ENCODE peak calls at places on chromosomes 5 and 9, in four cellular contexts. X, M, O and K are unnamed samples.

GRCh38 chr5:117812866-117813265 is 1175.5 kb downstream of the DTWD2 start:
- DNase-seq in X (no peak), M (no peak), O (no peak), K (no peak)

GRCh38 chr5:78554595-78554994 is 94.0 kb downstream of the LHFPL2 start:
- DNase-seq in X (no peak), M (no peak), O (no peak), K (no peak)

GRCh38 chr5:119330367-119331183 is 25.2 kb upstream of the TNFAIP8 start:
- DNase-seq in X (no peak), M (no peak), O (peak), K (no peak)

GRCh38 chr5:42990892-42991291 is 49.2 kb downstream of the ANXA2R start:
- DNase-seq in X (no peak), M (no peak), O (no peak), K (no peak)

GRCh38 chr5:115530426-115530825 is 14.1 kb downstream of the FEM1C start:
- DNase-seq in X (no peak), M (no peak), O (no peak), K (no peak)

GRCh38 chr5:102959055-102959454 is 160.9 kb downstream of the GIN1 start:
- DNase-seq in X (no peak), M (no peak), O (no peak), K (peak)

GRCh38 chr9:91360551-91361293 is 996 bp downstream of the AUH start:
- DNase-seq in X (no peak), M (no peak), O (no peak), K (no peak)

GRCh38 chr5:79149432-79149831 is 37.8 kb downstream of the BHMT start:
- DNase-seq in X (no peak), M (no peak), O (no peak), K (no peak)

GRCh38 chr9:69542942-69543704 is 129.0 kb downstream of the APBA1 start:
- DNase-seq in X (no peak), M (peak), O (no peak), K (no peak)

GRCh38 chr5:38078161-38078560 is 180.2 kb upstream of the EGFLAM start:
- DNase-seq in X (peak), M (no peak), O (no peak), K (no peak)

GRCh38 chr5:59328801-59329296 is 564.7 kb downstream of the PDE4D start:
- DNase-seq in X (no peak), M (no peak), O (no peak), K (peak)

GRCh38 chr5:64165500-64166200 is at the start of gene RNF180:
- DNase-seq in X (no peak), M (peak), O (no peak), K (peak)

GRCh38 chr5:177025139-177025538 is 2.6 kb downstream of the ZNF346 start:
- DNase-seq in X (no peak), M (no peak), O (no peak), K (no peak)

GRCh38 chr9:127136880-127137639 is 14.6 kb upstream of the ANGPTL2 start:
- DNase-seq in X (no peak), M (no peak), O (no peak), K (no peak)

GRCh38 chr5:170393235-170393634 is 4.1 kb upstream of the KCNMB1 start:
- DNase-seq in X (no peak), M (no peak), O (no peak), K (no peak)

GRCh38 chr5:68251386-68251785 is 35.8 kb downstream of the PIK3R1 start:
- DNase-seq in X (no peak), M (no peak), O (no peak), K (no peak)

GRCh38 chr5:141850183-141850768 is 27.9 kb downstream of the PCDH1 start:
- DNase-seq in X (no peak), M (no peak), O (peak), K (peak)

GRCh38 chr5:115657883-115658233 is 32.0 kb upstream of the TMED7 start:
- DNase-seq in X (no peak), M (no peak), O (no peak), K (peak)

GRCh38 chr9:5574998-5575397 is 53.9 kb upstream of the RIC1 start:
- DNase-seq in X (peak), M (no peak), O (no peak), K (no peak)

GRCh38 chr5:144941004-144941403 is 770.3 kb downstream of the KCTD16 start:
- DNase-seq in X (no peak), M (no peak), O (no peak), K (no peak)

GRCh38 chr9:131001021-131001420 is 8.0 kb upstream of the LAMC3 start:
- DNase-seq in X (no peak), M (no peak), O (no peak), K (no peak)

GRCh38 chr9:132725306-132725705 is 55.0 kb downstream of the GTF3C4 start:
- DNase-seq in X (no peak), M (no peak), O (no peak), K (no peak)

GRCh38 chr9:69584746-69585145 is 87.4 kb downstream of the APBA1 start:
- DNase-seq in X (no peak), M (no peak), O (no peak), K (no peak)

GRCh38 chr5:106825379-106825778 is 845.4 kb downstream of the EFNA5 start:
- DNase-seq in X (no peak), M (no peak), O (no peak), K (no peak)

GRCh38 chr9:129150672-129151211 is 27.3 kb downstream of the IER5L start:
- DNase-seq in X (no peak), M (no peak), O (no peak), K (no peak)

GRCh38 chr5:78566747-78567449 is 81.7 kb downstream of the LHFPL2 start:
- DNase-seq in X (no peak), M (no peak), O (no peak), K (no peak)

GRCh38 chr5:154311362-154311761 is 120.8 kb downstream of the GALNT10 start:
- DNase-seq in X (no peak), M (no peak), O (no peak), K (no peak)

GRCh38 chr5:71954329-71954728 is 152.9 kb upstream of the MAP1B start:
- DNase-seq in X (no peak), M (no peak), O (no peak), K (no peak)

GRCh38 chr5:137453476-137454080 is 45.5 kb downstream of the SPOCK1 start:
- DNase-seq in X (peak), M (no peak), O (peak), K (peak)

GRCh38 chr9:119003218-119003617 is 366.0 kb downstream of the BRINP1 start:
- DNase-seq in X (no peak), M (no peak), O (no peak), K (no peak)

GRCh38 chr9:69758001-69758730 is 1.6 kb downstream of the PTAR1 start:
- DNase-seq in X (no peak), M (no peak), O (no peak), K (no peak)

GRCh38 chr5:150057996-150058395 is 28.4 kb downstream of the CSF1R start:
- DNase-seq in X (no peak), M (no peak), O (no peak), K (no peak)

GRCh38 chr5:68505917-68506860 is 290.6 kb downstream of the PIK3R1 start:
- DNase-seq in X (peak), M (no peak), O (peak), K (peak)

GRCh38 chr9:116574027-116574679 is 113.0 kb upstream of the TRIM32 start:
- DNase-seq in X (peak), M (no peak), O (no peak), K (no peak)

DNA sequence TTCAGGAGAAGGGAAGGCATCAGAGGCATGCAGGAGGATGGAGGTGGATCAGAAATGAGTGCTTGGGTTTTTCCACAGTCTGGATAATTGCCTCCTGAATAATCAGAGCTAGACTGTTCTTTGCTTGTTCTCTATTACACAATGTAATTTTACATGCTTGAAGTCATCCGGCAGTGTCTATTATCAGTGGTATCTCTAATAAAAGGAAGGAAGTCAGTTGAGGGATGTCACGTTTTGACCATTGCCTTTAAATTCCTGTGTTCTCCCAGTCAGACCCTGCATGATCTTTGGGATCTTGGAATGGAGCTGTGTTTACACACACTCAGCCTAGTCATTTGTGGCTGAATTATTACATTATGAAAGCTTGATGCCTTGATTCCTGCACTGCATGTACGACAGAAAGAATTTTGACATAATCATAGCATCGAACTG is 91.0 kb downstream of the PDE8B start:
- DNase-seq in X (no peak), M (no peak), O (no peak), K (no peak)
- TF ChIP-seq PHF8 in X (no peak), M (no peak), O (no peak), K (no peak)

GRCh38 chr9:38662763-38663593 is 42.6 kb upstream of the ANKRD18A start:
- DNase-seq in X (no peak), M (no peak), O (no peak), K (no peak)
- TF ChIP-seq PHF8 in X (no peak), M (no peak), O (no peak), K (no peak)

GRCh38 chr5:90911169-90911568 is 352.6 kb downstream of the ADGRV1 start:
- DNase-seq in X (peak), M (no peak), O (no peak), K (peak)

GRCh38 chr5:90909945-90910344 is 351.3 kb downstream of the ADGRV1 start:
- DNase-seq in X (no peak), M (no peak), O (no peak), K (no peak)

GRCh38 chr5:90909091-90909503 is 350.5 kb downstream of the ADGRV1 start:
- DNase-seq in X (peak), M (no peak), O (no peak), K (no peak)
- TF ChIP-seq PHF8 in X (no peak), M (no peak), O (no peak), K (no peak)

DNA sequence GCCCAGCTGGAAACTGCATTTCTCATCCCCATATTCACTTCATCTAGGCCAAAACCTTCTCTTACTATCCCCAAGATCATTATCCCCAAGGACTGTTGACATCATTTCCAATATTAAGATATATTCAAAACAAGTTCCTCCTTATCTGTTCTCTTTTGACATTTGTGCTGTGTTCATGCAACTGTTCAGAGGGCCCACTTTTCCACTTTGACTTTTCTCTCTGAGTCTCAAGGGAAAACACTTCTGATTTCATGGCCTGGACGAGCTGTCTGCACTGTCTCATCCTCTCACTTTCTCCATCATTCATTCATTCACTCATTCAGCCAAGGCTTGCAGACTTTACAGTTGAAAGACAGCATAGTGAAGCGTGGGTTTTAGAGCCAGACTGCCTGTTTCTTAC is 173.7 kb upstream of the DAPK1 start:
- DNase-seq in X (no peak), M (no peak), O (no peak), K (no peak)
- TF ChIP-seq PHF8 in X (no peak), M (no peak), O (no peak), K (no peak)

DNA sequence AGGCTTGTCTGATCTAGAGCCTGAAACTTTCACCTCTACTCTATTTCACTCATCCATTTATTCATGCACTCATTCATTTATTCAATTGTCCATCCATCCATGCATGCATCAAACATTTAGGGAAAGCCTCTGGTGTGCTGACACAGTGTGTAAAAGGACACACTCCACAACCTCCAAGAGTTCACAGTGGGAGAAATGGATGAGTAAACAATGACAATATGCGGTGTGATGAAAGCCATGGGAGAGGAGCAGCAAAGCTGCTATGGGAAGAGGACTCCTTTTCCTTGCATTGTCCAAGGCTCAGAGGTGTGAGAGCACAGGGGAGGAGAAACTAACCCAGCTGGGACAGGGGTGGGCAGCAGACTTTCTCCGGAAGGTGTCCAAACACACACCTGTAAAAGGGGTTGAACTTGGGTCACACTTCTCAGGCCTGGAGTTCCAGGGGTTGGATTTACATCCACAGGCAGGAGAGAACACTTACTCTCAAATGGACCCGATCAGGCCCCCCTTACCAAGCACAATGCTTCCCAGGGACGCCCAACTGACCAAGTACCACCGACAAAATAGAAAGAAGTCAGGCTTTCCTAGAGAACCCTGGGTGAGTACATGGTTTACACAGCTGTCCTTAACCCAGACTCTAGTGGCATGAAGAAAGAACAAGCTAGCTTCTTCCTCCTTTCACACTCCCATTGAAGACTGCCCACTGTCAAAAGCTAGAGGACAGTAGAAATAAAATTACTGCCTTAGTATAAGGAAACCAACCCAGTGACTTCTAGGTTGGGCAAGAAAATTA is 21.3 kb upstream of the PFDN1 start:
- DNase-seq in X (peak), M (no peak), O (no peak), K (no peak)
- TF ChIP-seq PHF8 in X (no peak), M (no peak), O (no peak), K (no peak)

GRCh38 chr5:95959964-95960801 is 1.5 kb downstream of the ELL2 start:
- DNase-seq in X (no peak), M (no peak), O (no peak), K (peak)
- TF ChIP-seq PHF8 in X (peak), M (no peak), O (no peak), K (no peak)

GRCh38 chr5:134175874-134176522 is 752 bp downstream of the SKP1 start:
- DNase-seq in X (no peak), M (no peak), O (no peak), K (no peak)

GRCh38 chr5:134176523-134177196 is at the start of gene SKP1:
- DNase-seq in X (peak), M (peak), O (peak), K (peak)

GRCh38 chr5:134171972-134172371 is 4.8 kb downstream of the SKP1 start:
- DNase-seq in X (no peak), M (no peak), O (no peak), K (no peak)

GRCh38 chr5:134177197-134178171 is 734 bp upstream of the SKP1 start:
- DNase-seq in X (peak), M (no peak), O (peak), K (peak)

GRCh38 chr5:134174841-134175839 is 1.6 kb downstream of the SKP1 start:
- DNase-seq in X (peak), M (no peak), O (no peak), K (no peak)
- TF ChIP-seq PHF8 in X (no peak), M (no peak), O (no peak), K (no peak)

DNA sequence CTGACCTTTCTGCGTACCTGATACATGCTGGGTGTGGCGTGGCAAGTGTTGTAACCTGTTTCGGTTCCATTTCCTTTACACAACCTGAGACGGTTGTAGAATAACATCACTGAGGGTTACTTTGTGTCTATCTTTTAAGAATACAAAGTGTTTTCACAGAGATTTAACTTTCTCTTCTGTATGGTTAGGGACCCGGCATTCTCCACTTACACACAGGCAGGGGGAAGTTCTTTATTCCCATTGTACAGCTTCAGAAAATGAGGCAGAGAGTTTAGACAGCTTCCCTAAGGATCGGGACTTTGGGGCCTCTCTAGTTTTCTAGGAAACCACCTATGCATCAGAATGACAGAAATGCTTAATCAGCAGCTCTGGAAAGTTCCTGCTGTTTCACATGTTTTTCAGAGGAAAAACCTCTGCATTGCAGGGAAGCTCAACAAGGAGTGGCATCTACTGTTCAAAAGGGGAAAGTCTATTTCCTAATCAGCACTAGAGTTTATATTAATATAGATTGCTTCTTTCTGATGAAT is 41.3 kb downstream of the CAST start:
- DNase-seq in X (peak), M (no peak), O (no peak), K (no peak)
- TF ChIP-seq PHF8 in X (no peak), M (no peak), O (no peak), K (no peak)

GRCh38 chr5:7348168-7348802 is 47.7 kb upstream of the ADCY2 start:
- DNase-seq in X (no peak), M (no peak), O (no peak), K (no peak)
- TF ChIP-seq PHF8 in X (no peak), M (no peak), O (no peak), K (no peak)

GRCh38 chr5:4108690-4109089 is 513.1 kb downstream of the IRX1 start:
- DNase-seq in X (no peak), M (no peak), O (no peak), K (no peak)
- TF ChIP-seq PHF8 in X (no peak), M (no peak), O (no peak), K (no peak)